ENCODE peak calls at places on chromosomes 1 and 21, in nine cellular contexts. Q is thoracic aorta, D is Karpas-422, H is IMR-90, W is body of pancreas, Y is small intestine, A is SJSA1, E is aorta, S is psoas muscle. G is an unnamed sample.

GRCh38 chr1:204751883-204752687 is 66.5 kb upstream of the LRRN2 start:
- DNase-seq in Q (no peak), D (no peak), H (no peak), W (no peak), Y (peak), A (no peak), E (no peak), S (no peak), G (no peak)

GRCh38 chr1:86067626-86068025 is 88.9 kb downstream of the COL24A1 start:
- DNase-seq in Q (no peak), D (no peak), H (peak), W (no peak), Y (no peak), A (no peak), E (no peak), S (no peak), G (no peak)

GRCh38 chr1:111620412-111620971 is 903 bp downstream of the RAP1A start:
- DNase-seq in Q (no peak), D (peak), H (no peak), W (no peak), Y (peak), A (peak), E (no peak), S (no peak), G (no peak)

GRCh38 chr1:11873395-11873794 is 14.7 kb upstream of the NPPB start:
- DNase-seq in Q (no peak), D (no peak), H (no peak), W (no peak), Y (no peak), A (no peak), E (no peak), S (no peak), G (no peak)

GRCh38 chr21:36551326-36551725 is 71.4 kb upstream of the CLDN14 start:
- DNase-seq in Q (no peak), D (no peak), H (no peak), W (no peak), Y (no peak), A (no peak), E (no peak), S (no peak), G (no peak)

GRCh38 chr1:61152066-61152465 is 69.7 kb downstream of the NFIA start:
- DNase-seq in Q (no peak), D (no peak), H (no peak), W (no peak), Y (peak), A (no peak), E (no peak), S (no peak), G (no peak)

GRCh38 chr1:61004269-61005003 is 77.9 kb upstream of the NFIA start:
- DNase-seq in Q (no peak), D (peak), H (no peak), W (no peak), Y (no peak), A (no peak), E (no peak), S (no peak), G (no peak)

GRCh38 chr1:56808385-56808784 is 10.8 kb downstream of the FYB2 start:
- DNase-seq in Q (no peak), D (no peak), H (no peak), W (no peak), Y (no peak), A (no peak), E (no peak), S (no peak), G (no peak)

GRCh38 chr1:159861218-159861617 is 1.2 kb downstream of the VSIG8 start:
- DNase-seq in Q (no peak), D (no peak), H (no peak), W (no peak), Y (no peak), A (no peak), E (no peak), S (no peak), G (no peak)

GRCh38 chr1:210883821-210884220 is 250.1 kb downstream of the KCNH1 start:
- DNase-seq in Q (no peak), D (no peak), H (peak), W (no peak), Y (no peak), A (peak), E (no peak), S (no peak), G (no peak)

GRCh38 chr1:233102381-233102780 is 152.0 kb downstream of the NTPCR start:
- DNase-seq in Q (no peak), D (no peak), H (no peak), W (no peak), Y (no peak), A (no peak), E (no peak), S (no peak), G (no peak)

GRCh38 chr1:25253911-25254310 is 6.7 kb upstream of the RSRP1 start:
- DNase-seq in Q (no peak), D (peak), H (peak), W (no peak), Y (no peak), A (peak), E (no peak), S (no peak), G (no peak)

GRCh38 chr21:42722153-42722552 is 68.7 kb downstream of the PDE9A start:
- DNase-seq in Q (no peak), D (no peak), H (no peak), W (no peak), Y (peak), A (no peak), E (no peak), S (no peak), G (no peak)

GRCh38 chr1:47710075-47711071 is 272.5 kb downstream of the FOXD2 start:
- DNase-seq in Q (no peak), D (peak), H (peak), W (peak), Y (peak), A (peak), E (peak), S (peak), G (no peak)

GRCh38 chr1:236338096-236338495 is 56.0 kb upstream of the EDARADD start:
- DNase-seq in Q (no peak), D (no peak), H (peak), W (no peak), Y (no peak), A (no peak), E (no peak), S (no peak), G (no peak)

GRCh38 chr1:85484264-85484663 is 19.3 kb upstream of the DDAH1 start:
- DNase-seq in Q (no peak), D (no peak), H (no peak), W (no peak), Y (no peak), A (no peak), E (no peak), S (no peak), G (no peak)

GRCh38 chr1:45952072-45952471 is 148.7 kb downstream of the MAST2 start:
- DNase-seq in Q (no peak), D (no peak), H (no peak), W (no peak), Y (no peak), A (no peak), E (no peak), S (no peak), G (no peak)

DNA sequence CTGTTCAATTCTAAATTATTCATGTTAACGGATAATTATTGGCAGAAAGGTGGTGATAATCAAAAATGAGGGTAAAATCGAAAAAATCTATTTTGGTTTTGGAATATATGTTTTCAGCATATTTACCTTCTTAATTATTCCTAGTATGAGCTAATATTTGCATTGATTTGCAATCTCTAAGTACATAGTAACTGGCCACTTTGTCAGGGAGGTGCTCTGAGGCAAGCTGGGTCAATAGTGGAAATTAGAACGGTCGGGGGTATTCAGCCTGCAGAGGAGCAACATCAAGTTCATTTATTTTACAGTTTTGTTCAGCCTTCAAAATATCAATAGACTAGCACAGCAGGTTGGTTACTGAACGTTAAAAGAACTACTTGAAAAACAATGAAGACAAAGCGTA is 1.8 kb downstream of the OTUD7B start:
- DNase-seq in Q (no peak), D (peak), H (no peak), W (no peak), Y (peak), A (no peak), E (no peak), S (no peak), G (no peak)
- H3K27ac ChIP-seq in Q (peak), D (no peak), H (peak), W (peak), Y (no peak), A (no peak), E (peak), S (peak), G (peak)

GRCh38 chr1:153791856-153792253 is 16.6 kb downstream of the SLC27A3 start:
- DNase-seq in Q (no peak), D (no peak), H (peak), W (no peak), Y (no peak), A (peak), E (no peak), S (peak), G (no peak)
- H3K27ac ChIP-seq in Q (peak), D (no peak), H (peak), W (no peak), Y (no peak), A (peak), E (no peak), S (no peak), G (no peak)

GRCh38 chr1:30806381-30807317 is 49.1 kb upstream of the LAPTM5 start:
- DNase-seq in Q (no peak), D (no peak), H (no peak), W (no peak), Y (no peak), A (no peak), E (no peak), S (no peak), G (no peak)
- H3K27ac ChIP-seq in Q (no peak), D (no peak), H (no peak), W (no peak), Y (no peak), A (no peak), E (no peak), S (no peak), G (no peak)

GRCh38 chr1:218604217-218604616 is 259.1 kb downstream of the TGFB2 start:
- DNase-seq in Q (no peak), D (no peak), H (peak), W (no peak), Y (no peak), A (no peak), E (no peak), S (no peak), G (no peak)
- H3K27ac ChIP-seq in Q (no peak), D (no peak), H (no peak), W (no peak), Y (no peak), A (no peak), E (no peak), S (no peak), G (no peak)

DNA sequence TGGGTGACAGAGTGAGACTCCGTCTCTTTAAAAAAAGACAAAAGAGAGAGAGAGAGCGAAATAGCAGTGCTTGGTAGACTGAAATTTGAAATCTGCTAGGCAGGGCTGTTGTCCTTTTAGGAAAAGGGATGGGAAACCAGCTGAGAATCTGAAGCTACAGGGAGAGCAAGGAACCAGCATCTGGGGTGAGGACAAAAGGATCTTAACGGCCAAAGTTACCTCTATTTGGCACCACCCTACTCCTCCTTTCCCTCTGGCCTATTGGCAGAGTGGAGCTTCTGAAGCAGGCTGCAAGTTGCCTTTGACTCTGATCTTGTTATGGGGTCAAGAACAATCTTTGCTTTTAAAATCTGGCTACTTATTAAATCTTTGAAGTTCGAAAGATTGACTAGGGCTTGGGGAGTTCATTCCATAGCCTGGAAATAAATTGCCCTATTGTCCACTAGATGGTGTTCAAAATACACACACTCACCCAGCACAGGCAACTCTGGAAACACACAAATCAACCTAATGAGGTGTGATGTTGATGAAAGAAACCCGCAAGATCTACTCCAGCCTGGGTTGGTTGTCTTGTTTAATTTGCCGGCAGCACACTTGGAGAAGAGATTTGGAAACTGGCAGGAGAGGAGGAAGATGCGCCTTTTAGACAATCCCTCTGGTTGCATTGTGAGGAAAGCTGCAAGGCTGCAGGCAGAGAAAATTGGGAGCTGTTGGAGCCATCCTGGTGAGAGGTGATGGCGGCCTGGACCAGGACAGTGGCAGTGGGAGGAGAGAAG is 16.5 kb upstream of the PARP1 start:
- DNase-seq in Q (no peak), D (peak), H (peak), W (no peak), Y (peak), A (no peak), E (no peak), S (no peak), G (no peak)
- H3K27ac ChIP-seq in Q (no peak), D (peak), H (no peak), W (no peak), Y (no peak), A (no peak), E (no peak), S (no peak), G (no peak)

GRCh38 chr1:240503558-240503957 is 108.4 kb downstream of the GREM2 start:
- DNase-seq in Q (no peak), D (no peak), H (no peak), W (no peak), Y (no peak), A (no peak), E (no peak), S (no peak), G (no peak)
- H3K27ac ChIP-seq in Q (no peak), D (no peak), H (no peak), W (no peak), Y (no peak), A (no peak), E (no peak), S (no peak), G (no peak)

GRCh38 chr1:151720974-151721787 is at the start of gene RIIAD1:
- DNase-seq in Q (no peak), D (peak), H (no peak), W (peak), Y (peak), A (no peak), E (no peak), S (no peak), G (no peak)
- H3K27ac ChIP-seq in Q (peak), D (no peak), H (no peak), W (peak), Y (no peak), A (no peak), E (no peak), S (peak), G (peak)

GRCh38 chr1:182601926-182602325 is 2.3 kb downstream of the RGS16 start:
- DNase-seq in Q (no peak), D (no peak), H (no peak), W (no peak), Y (no peak), A (no peak), E (no peak), S (no peak), G (no peak)
- H3K27ac ChIP-seq in Q (no peak), D (peak), H (no peak), W (peak), Y (no peak), A (no peak), E (no peak), S (no peak), G (no peak)

G was measured in right atrium auricular region.